ENCODE peak calls at places on chromosomes 7 and 10, in four cellular contexts. J, C, S and Z are unnamed samples.

GRCh38 chr10:79246606-79247275 is 100.5 kb upstream of the PPIF start:
- DNase-seq in J (peak), C (peak), S (no peak), Z (no peak)

GRCh38 chr10:68869623-68870022 is 31.5 kb upstream of the DDX50 start:
- DNase-seq in J (peak), C (no peak), S (no peak), Z (no peak)

GRCh38 chr7:76265299-76265698 is 37.2 kb upstream of the HSPB1 start:
- DNase-seq in J (no peak), C (no peak), S (no peak), Z (no peak)

GRCh38 chr7:50660040-50660829 is 95.0 kb upstream of the DDC start:
- DNase-seq in J (no peak), C (no peak), S (no peak), Z (no peak)

GRCh38 chr7:157347217-157347904 is 10.6 kb downstream of the DNAJB6 start:
- DNase-seq in J (peak), C (no peak), S (peak), Z (no peak)

GRCh38 chr10:63573068-63573697 is 52.0 kb downstream of the REEP3 start:
- DNase-seq in J (peak), C (peak), S (no peak), Z (no peak)

GRCh38 chr7:12518920-12519681 is 51.4 kb upstream of the SCIN start:
- DNase-seq in J (peak), C (peak), S (peak), Z (peak)

GRCh38 chr10:74799840-74800239 is 26.6 kb upstream of the KAT6B start:
- DNase-seq in J (peak), C (peak), S (peak), Z (no peak)

GRCh38 chr10:114970515-114970914 is 32.5 kb downstream of the TRUB1 start:
- DNase-seq in J (no peak), C (peak), S (peak), Z (peak)

GRCh38 chr10:126571203-126571602 is 99.3 kb downstream of the C10orf90 start:
- DNase-seq in J (no peak), C (no peak), S (no peak), Z (peak)

GRCh38 chr7:20892776-20893175 is 106.1 kb upstream of the SP8 start:
- DNase-seq in J (peak), C (no peak), S (no peak), Z (no peak)

GRCh38 chr7:131007439-131008330 is 273.7 kb upstream of the KLF14 start:
- DNase-seq in J (peak), C (peak), S (peak), Z (peak)

GRCh38 chr10:18501198-18501597 is 150.2 kb downstream of the NSUN6 start:
- DNase-seq in J (peak), C (no peak), S (peak), Z (no peak)

GRCh38 chr10:125217986-125218675 is 57.8 kb upstream of the CTBP2 start:
- DNase-seq in J (no peak), C (no peak), S (peak), Z (peak)

GRCh38 chr10:98030991-98031431 is 590 bp upstream of the CRTAC1 start:
- DNase-seq in J (no peak), C (peak), S (no peak), Z (peak)

GRCh38 chr7:37732253-37732652 is 48.7 kb downstream of the GPR141 start:
- DNase-seq in J (peak), C (no peak), S (peak), Z (peak)

GRCh38 chr10:82211331-82211730 is 336.3 kb downstream of the NRG3 start:
- DNase-seq in J (no peak), C (peak), S (no peak), Z (no peak)

GRCh38 chr10:102335184-102335583 is 60.3 kb upstream of the NFKB2 start:
- DNase-seq in J (no peak), C (no peak), S (no peak), Z (no peak)

GRCh38 chr10:90204956-90205695 is 503.7 kb downstream of the KIF20B start:
- DNase-seq in J (peak), C (peak), S (no peak), Z (no peak)

GRCh38 chr7:96739167-96739566 is 29.5 kb upstream of the SEM1 start:
- DNase-seq in J (no peak), C (no peak), S (no peak), Z (no peak)
- H3K4me2 ChIP-seq in J (no peak), C (no peak), S (no peak), Z (no peak)

DNA sequence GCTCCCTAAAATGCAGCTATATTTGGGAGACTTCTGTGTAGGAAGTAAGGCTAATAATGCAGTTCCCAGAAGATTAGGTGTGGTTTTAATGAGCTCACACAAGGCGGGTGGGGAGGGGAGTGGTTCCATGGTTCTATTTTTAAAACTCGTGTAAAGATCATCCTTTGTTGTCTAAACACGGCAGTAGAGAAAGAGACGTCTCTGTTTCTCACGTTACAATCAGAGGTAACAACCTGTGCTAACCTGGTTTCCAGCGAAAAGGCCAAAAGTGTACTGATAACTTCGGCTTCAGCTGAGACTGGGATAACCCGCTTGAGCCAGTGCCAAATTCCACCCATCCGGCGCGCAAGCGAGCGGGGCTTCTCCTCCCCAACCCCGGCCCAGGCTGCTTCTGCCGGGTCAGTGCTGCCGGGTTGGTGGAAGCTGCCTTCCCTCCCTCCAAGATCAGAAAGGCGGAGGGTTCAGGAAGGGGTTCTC is 2.5 kb upstream of the MAP3K8 start:
- DNase-seq in J (peak), C (no peak), S (peak), Z (no peak)
- H3K4me2 ChIP-seq in J (no peak), C (no peak), S (peak), Z (no peak)

DNA sequence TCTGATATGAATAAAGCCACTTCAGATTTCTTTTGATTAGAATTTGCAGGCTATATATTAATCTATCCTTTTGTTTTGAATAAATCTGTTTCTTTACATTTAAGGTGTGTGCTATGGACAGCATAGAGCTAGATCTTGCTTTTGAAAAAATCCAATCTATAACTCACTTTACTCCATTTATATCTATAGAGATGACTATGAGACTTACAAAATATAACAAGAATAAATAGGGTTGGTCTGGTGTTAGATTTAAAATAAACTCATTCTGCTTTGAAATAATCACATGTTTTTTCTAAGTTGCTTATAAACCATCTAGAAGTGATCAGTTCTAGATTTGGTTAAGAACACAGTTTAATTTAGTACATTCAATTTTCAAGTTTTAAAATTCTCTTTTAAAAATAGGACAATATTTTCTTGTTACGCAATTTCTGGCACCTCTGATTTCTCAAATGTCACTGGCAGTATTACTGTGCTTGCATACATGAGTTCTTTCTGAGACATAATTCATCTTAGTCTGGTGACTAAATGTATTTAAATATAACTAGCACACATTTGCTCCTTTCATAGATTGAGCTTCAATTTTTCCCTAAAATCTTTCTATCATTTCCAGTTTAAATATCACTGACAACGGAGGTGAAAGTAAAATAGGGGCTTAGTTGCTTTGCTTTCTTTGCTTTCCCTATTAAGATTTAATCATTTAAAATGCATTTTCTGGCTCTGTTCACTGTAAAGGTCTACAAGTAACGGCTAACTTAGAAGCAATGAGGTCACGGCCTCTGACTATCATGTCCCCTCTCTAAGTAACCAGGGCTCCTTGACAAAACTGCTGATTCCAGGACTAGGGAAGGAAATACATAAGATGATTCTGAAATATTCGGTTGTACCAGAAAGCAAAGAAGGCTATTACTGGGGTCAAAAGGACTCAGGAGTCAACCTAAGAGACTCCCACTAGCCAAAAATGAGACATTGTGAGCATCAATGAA is 89.3 kb downstream of the ICA1 start:
- DNase-seq in J (no peak), C (no peak), S (no peak), Z (no peak)
- H3K4me2 ChIP-seq in J (no peak), C (no peak), S (no peak), Z (no peak)

DNA sequence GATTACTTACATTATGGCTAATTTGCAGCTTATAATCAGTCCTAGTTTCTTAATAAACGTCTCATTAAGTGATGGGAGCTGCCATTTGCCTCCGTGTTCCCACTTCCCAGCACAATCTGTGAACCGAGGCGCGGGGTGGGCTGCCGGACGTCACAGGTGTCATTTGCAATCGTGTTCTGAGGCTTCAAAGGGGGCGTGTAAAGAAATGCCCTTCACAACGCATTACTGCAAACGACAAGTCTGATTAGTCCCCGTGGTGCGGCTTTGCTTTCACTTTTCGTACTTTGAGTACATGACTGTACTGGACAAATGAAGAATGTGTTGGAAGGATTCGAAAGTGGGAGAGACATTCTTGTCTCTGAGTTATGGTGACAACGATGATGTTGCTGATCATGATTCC is 614.2 kb upstream of the ADARB2 start:
- DNase-seq in J (no peak), C (no peak), S (no peak), Z (no peak)
- H3K4me2 ChIP-seq in J (no peak), C (no peak), S (peak), Z (no peak)